ENCODE peak calls at places on chromosomes 4 and X, in eight cellular contexts. One of them, this sample, is unnamed.

GRCh38 chrX:136752796-136753195 is 27.9 kb downstream of the ARHGEF6 start:
- DNase-seq in coronary artery: no peak
- DNase-seq in AG09319: no peak
- DNase-seq in GM10248: no peak
- DNase-seq in esophagus squamous epithelium: no peak
- DNase-seq in GM13976: no peak
- DNase-seq in endothelial cell: no peak
- DNase-seq in fibroblast of mammary gland: peak
- DNase-seq in this sample: peak

GRCh38 chr4:169485791-169486742 is 126.3 kb downstream of the NEK1 start:
- DNase-seq in GM10248: peak
- DNase-seq in coronary artery: no peak
- DNase-seq in AG09319: no peak
- DNase-seq in GM13976: peak
- DNase-seq in esophagus squamous epithelium: no peak
- DNase-seq in fibroblast of mammary gland: peak
- DNase-seq in endothelial cell: peak
- DNase-seq in this sample: peak

GRCh38 chr4:40672528-40673522 is 43.2 kb upstream of the RBM47 start:
- DNase-seq in esophagus squamous epithelium: no peak
- DNase-seq in AG09319: peak
- DNase-seq in endothelial cell: no peak
- DNase-seq in fibroblast of mammary gland: peak
- DNase-seq in coronary artery: no peak
- DNase-seq in GM13976: peak
- DNase-seq in GM10248: peak
- DNase-seq in this sample: peak

GRCh38 chr4:156949373-156949814 is 22.2 kb downstream of the PDGFC start:
- DNase-seq in AG09319: no peak
- DNase-seq in GM13976: no peak
- DNase-seq in coronary artery: no peak
- DNase-seq in esophagus squamous epithelium: no peak
- DNase-seq in fibroblast of mammary gland: peak
- DNase-seq in GM10248: no peak
- DNase-seq in endothelial cell: no peak
- DNase-seq in this sample: peak

GRCh38 chr4:73864365-73864764 is 4.8 kb upstream of the CXCL1 start:
- DNase-seq in coronary artery: no peak
- DNase-seq in endothelial cell: no peak
- DNase-seq in AG09319: no peak
- DNase-seq in GM10248: peak
- DNase-seq in GM13976: peak
- DNase-seq in fibroblast of mammary gland: no peak
- DNase-seq in esophagus squamous epithelium: no peak
- DNase-seq in this sample: no peak

GRCh38 chr4:146340798-146341197 is 126.5 kb downstream of the REELD1 start:
- DNase-seq in GM13976: no peak
- DNase-seq in GM10248: no peak
- DNase-seq in endothelial cell: no peak
- DNase-seq in fibroblast of mammary gland: peak
- DNase-seq in AG09319: no peak
- DNase-seq in esophagus squamous epithelium: no peak
- DNase-seq in coronary artery: no peak
- DNase-seq in this sample: peak

GRCh38 chr4:127140306-127140705 is 492.5 kb upstream of the INTU start:
- DNase-seq in endothelial cell: no peak
- DNase-seq in esophagus squamous epithelium: no peak
- DNase-seq in coronary artery: no peak
- DNase-seq in fibroblast of mammary gland: peak
- DNase-seq in GM13976: no peak
- DNase-seq in GM10248: no peak
- DNase-seq in AG09319: no peak
- DNase-seq in this sample: peak

GRCh38 chrX:19566359-19567141 is 51.2 kb upstream of the MAP3K15 start:
- DNase-seq in endothelial cell: no peak
- DNase-seq in esophagus squamous epithelium: no peak
- DNase-seq in fibroblast of mammary gland: peak
- DNase-seq in coronary artery: no peak
- DNase-seq in GM13976: no peak
- DNase-seq in AG09319: peak
- DNase-seq in GM10248: no peak
- DNase-seq in this sample: peak

GRCh38 chr4:139274790-139275189 is 5.2 kb downstream of the MGARP start:
- DNase-seq in esophagus squamous epithelium: no peak
- DNase-seq in GM10248: no peak
- DNase-seq in fibroblast of mammary gland: no peak
- DNase-seq in AG09319: no peak
- DNase-seq in endothelial cell: no peak
- DNase-seq in GM13976: no peak
- DNase-seq in coronary artery: no peak
- DNase-seq in this sample: no peak

GRCh38 chrX:30304866-30305265 is 4.3 kb downstream of the NR0B1 start:
- DNase-seq in AG09319: no peak
- DNase-seq in GM10248: no peak
- DNase-seq in endothelial cell: no peak
- DNase-seq in GM13976: no peak
- DNase-seq in esophagus squamous epithelium: no peak
- DNase-seq in coronary artery: no peak
- DNase-seq in fibroblast of mammary gland: no peak
- DNase-seq in this sample: no peak

GRCh38 chrX:10414872-10415703 is 205.3 kb downstream of the MID1 start:
- DNase-seq in GM10248: no peak
- DNase-seq in GM13976: no peak
- DNase-seq in coronary artery: no peak
- DNase-seq in esophagus squamous epithelium: no peak
- DNase-seq in endothelial cell: no peak
- DNase-seq in fibroblast of mammary gland: peak
- DNase-seq in AG09319: no peak
- DNase-seq in this sample: peak

GRCh38 chr4:41512139-41512538 is 25.8 kb upstream of the LIMCH1 start:
- DNase-seq in AG09319: no peak
- DNase-seq in esophagus squamous epithelium: no peak
- DNase-seq in GM13976: no peak
- DNase-seq in endothelial cell: no peak
- DNase-seq in coronary artery: no peak
- DNase-seq in GM10248: no peak
- DNase-seq in fibroblast of mammary gland: no peak
- DNase-seq in this sample: no peak

GRCh38 chr4:10061650-10062415 is 40.5 kb upstream of the SLC2A9 start:
- DNase-seq in GM10248: no peak
- DNase-seq in AG09319: no peak
- DNase-seq in esophagus squamous epithelium: no peak
- DNase-seq in fibroblast of mammary gland: peak
- DNase-seq in coronary artery: no peak
- DNase-seq in GM13976: no peak
- DNase-seq in endothelial cell: no peak
- DNase-seq in this sample: peak

GRCh38 chr4:156169861-156170260 is 216.2 kb upstream of the CTSO start:
- DNase-seq in fibroblast of mammary gland: no peak
- DNase-seq in coronary artery: no peak
- DNase-seq in AG09319: no peak
- DNase-seq in esophagus squamous epithelium: no peak
- DNase-seq in GM13976: no peak
- DNase-seq in GM10248: no peak
- DNase-seq in endothelial cell: peak
- DNase-seq in this sample: no peak

GRCh38 chrX:110989447-110989846 is 106.5 kb upstream of the PAK3 start:
- DNase-seq in GM13976: no peak
- DNase-seq in AG09319: no peak
- DNase-seq in fibroblast of mammary gland: no peak
- DNase-seq in endothelial cell: no peak
- DNase-seq in coronary artery: no peak
- DNase-seq in esophagus squamous epithelium: no peak
- DNase-seq in GM10248: no peak
- DNase-seq in this sample: no peak

GRCh38 chrX:110987292-110987691 is 108.7 kb upstream of the PAK3 start:
- DNase-seq in GM10248: no peak
- DNase-seq in fibroblast of mammary gland: no peak
- DNase-seq in coronary artery: no peak
- DNase-seq in GM13976: no peak
- DNase-seq in endothelial cell: peak
- DNase-seq in AG09319: no peak
- DNase-seq in esophagus squamous epithelium: no peak
- DNase-seq in this sample: no peak

GRCh38 chrX:110989869-110990268 is 106.1 kb upstream of the PAK3 start:
- DNase-seq in AG09319: no peak
- DNase-seq in GM10248: no peak
- DNase-seq in esophagus squamous epithelium: no peak
- DNase-seq in endothelial cell: no peak
- DNase-seq in fibroblast of mammary gland: no peak
- DNase-seq in coronary artery: no peak
- DNase-seq in GM13976: no peak
- DNase-seq in this sample: no peak

DNA sequence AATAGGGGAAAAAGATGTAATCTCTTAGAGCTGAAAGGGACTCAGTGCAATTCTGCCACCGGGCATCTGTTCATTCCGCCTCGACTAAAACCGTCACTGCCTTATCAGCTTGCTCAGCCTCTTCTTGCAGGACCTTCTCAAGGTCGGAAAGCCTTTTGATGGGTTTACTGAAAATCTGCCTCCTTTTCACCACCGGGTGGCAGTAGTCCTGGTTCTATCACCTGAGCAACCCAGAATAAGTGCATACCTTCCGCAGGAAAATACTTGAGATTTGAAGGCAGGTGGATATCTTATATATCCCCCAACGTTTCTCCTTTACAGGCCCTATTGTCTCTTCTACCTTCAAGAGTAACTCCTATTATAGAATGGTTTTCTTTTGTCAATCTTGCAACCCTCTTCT is 103.4 kb upstream of the PAK3 start:
- DNase-seq in coronary artery: no peak
- DNase-seq in fibroblast of mammary gland: peak
- DNase-seq in AG09319: peak
- DNase-seq in GM10248: peak
- DNase-seq in endothelial cell: peak
- DNase-seq in esophagus squamous epithelium: no peak
- DNase-seq in GM13976: peak
- DNase-seq in this sample: peak
- TF ChIP-seq CTCF in coronary artery: no peak
- TF ChIP-seq CTCF in fibroblast of mammary gland: peak
- TF ChIP-seq CTCF in AG09319: peak
- TF ChIP-seq CTCF in GM10248: no peak
- TF ChIP-seq CTCF in endothelial cell: peak
- TF ChIP-seq CTCF in esophagus squamous epithelium: peak
- TF ChIP-seq CTCF in GM13976: peak
- TF ChIP-seq CTCF in this sample: peak

DNA sequence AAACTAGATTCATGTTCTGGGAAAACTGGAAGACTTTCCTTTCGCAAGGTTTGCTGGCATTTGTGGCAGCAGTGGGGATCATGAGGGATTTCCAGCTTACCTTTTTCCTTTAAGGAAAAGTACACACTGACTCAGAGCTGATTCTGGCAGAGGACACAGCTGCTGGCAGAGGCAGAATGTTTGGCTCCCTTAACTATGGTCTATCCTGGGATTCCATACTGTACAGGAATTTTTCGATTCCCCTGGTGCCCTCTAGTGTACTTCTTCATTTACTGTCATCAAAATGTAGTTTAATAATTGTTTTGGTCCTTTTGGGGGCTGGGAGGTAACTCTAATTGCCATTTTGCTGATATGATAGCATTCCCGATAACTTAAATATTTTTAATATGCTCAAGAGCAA is 152.7 kb downstream of the GABRG1 start:
- DNase-seq in esophagus squamous epithelium: no peak
- DNase-seq in fibroblast of mammary gland: no peak
- DNase-seq in GM10248: no peak
- DNase-seq in coronary artery: no peak
- DNase-seq in AG09319: no peak
- DNase-seq in endothelial cell: no peak
- DNase-seq in GM13976: no peak
- DNase-seq in this sample: no peak
- TF ChIP-seq CTCF in esophagus squamous epithelium: no peak
- TF ChIP-seq CTCF in fibroblast of mammary gland: no peak
- TF ChIP-seq CTCF in GM10248: no peak
- TF ChIP-seq CTCF in coronary artery: no peak
- TF ChIP-seq CTCF in AG09319: no peak
- TF ChIP-seq CTCF in endothelial cell: no peak
- TF ChIP-seq CTCF in GM13976: no peak
- TF ChIP-seq CTCF in this sample: no peak

GRCh38 chr4:148431401-148431800 is 10.8 kb downstream of the NR3C2 start:
- DNase-seq in GM13976: no peak
- DNase-seq in fibroblast of mammary gland: no peak
- DNase-seq in GM10248: no peak
- DNase-seq in endothelial cell: no peak
- DNase-seq in AG09319: no peak
- DNase-seq in coronary artery: no peak
- DNase-seq in esophagus squamous epithelium: no peak
- DNase-seq in this sample: no peak
- TF ChIP-seq CTCF in GM13976: no peak
- TF ChIP-seq CTCF in fibroblast of mammary gland: no peak
- TF ChIP-seq CTCF in GM10248: no peak
- TF ChIP-seq CTCF in endothelial cell: no peak
- TF ChIP-seq CTCF in AG09319: no peak
- TF ChIP-seq CTCF in coronary artery: no peak
- TF ChIP-seq CTCF in esophagus squamous epithelium: no peak
- TF ChIP-seq CTCF in this sample: no peak

GRCh38 chr4:154622598-154622997 is 10.1 kb upstream of the FGG start:
- DNase-seq in endothelial cell: peak
- DNase-seq in GM13976: peak
- DNase-seq in fibroblast of mammary gland: peak
- DNase-seq in AG09319: no peak
- DNase-seq in GM10248: peak
- DNase-seq in esophagus squamous epithelium: no peak
- DNase-seq in coronary artery: no peak
- DNase-seq in this sample: no peak

GRCh38 chr4:154623995-154624394 is 11.5 kb upstream of the FGG start:
- DNase-seq in esophagus squamous epithelium: no peak
- DNase-seq in GM13976: no peak
- DNase-seq in endothelial cell: no peak
- DNase-seq in AG09319: no peak
- DNase-seq in GM10248: no peak
- DNase-seq in coronary artery: no peak
- DNase-seq in fibroblast of mammary gland: no peak
- DNase-seq in this sample: no peak

GRCh38 chr4:154630307-154630706 is 17.9 kb upstream of the FGG start:
- DNase-seq in endothelial cell: no peak
- DNase-seq in GM13976: no peak
- DNase-seq in fibroblast of mammary gland: no peak
- DNase-seq in AG09319: no peak
- DNase-seq in esophagus squamous epithelium: no peak
- DNase-seq in coronary artery: no peak
- DNase-seq in GM10248: no peak
- DNase-seq in this sample: no peak

DNA sequence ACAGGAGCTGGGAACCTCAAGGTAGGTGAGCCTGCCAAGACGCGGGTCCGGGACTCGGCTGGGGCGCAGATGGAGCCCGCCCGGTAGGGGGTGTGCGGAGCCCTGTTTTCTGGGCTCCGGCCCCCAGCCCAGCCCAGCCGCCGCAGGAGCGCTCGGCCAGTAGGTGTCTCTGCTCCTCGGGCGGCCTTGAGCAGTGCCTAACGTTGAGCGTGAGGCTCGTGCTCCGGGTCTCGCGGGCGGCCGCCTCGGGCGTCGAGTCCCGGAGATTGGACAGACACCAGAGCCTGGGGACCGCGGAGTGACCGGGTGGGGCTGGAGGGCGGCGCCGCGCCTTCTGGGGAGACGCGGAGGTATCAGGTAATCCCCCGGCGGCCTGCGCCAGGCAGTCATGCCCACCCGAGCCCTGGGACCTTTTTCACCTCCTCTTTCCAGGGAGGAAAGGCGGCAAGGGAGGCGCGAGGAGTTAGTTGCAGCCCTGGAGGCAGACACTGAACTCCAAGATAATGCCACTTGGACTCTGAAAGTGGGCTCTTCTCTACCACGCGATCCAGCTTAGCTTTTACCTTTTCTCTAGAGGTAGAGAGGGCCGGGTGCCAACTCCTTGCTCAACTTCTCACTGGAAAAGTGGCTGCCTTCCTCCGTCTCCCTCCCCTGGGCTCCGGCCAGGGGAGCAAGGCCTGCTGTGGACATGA is 14.5 kb upstream of the FGG start:
- DNase-seq in endothelial cell: peak
- DNase-seq in AG09319: no peak
- DNase-seq in coronary artery: no peak
- DNase-seq in esophagus squamous epithelium: no peak
- DNase-seq in GM10248: peak
- DNase-seq in fibroblast of mammary gland: peak
- DNase-seq in GM13976: peak
- DNase-seq in this sample: peak
- TF ChIP-seq CTCF in endothelial cell: peak
- TF ChIP-seq CTCF in AG09319: peak
- TF ChIP-seq CTCF in coronary artery: peak
- TF ChIP-seq CTCF in esophagus squamous epithelium: peak
- TF ChIP-seq CTCF in GM10248: peak
- TF ChIP-seq CTCF in fibroblast of mammary gland: peak
- TF ChIP-seq CTCF in GM13976: peak
- TF ChIP-seq CTCF in this sample: peak